ENCODE peak calls at places on chromosomes 7 and 10, in six cellular contexts. One of them, this sample, is unnamed.
A peak's percentile ranks its signal among the peaks of the same experiment; 100 is the strongest.

GRCh38 chr10:63825111-63825510 is 303.9 kb downstream of the REEP3 start:
- DNase-seq in RWPE1: no peak
- DNase-seq in ovary: no peak
- DNase-seq in heart left ventricle: no peak
- DNase-seq in body of pancreas: no peak
- DNase-seq in CD8-positive, alpha-beta T cell: no peak
- DNase-seq in this sample: no peak

GRCh38 chr7:43586251-43586900 is 3.5 kb downstream of the STK17A start:
- DNase-seq in heart left ventricle: no peak
- DNase-seq in CD8-positive, alpha-beta T cell: no peak
- DNase-seq in ovary: no peak
- DNase-seq in RWPE1: peak; percentile 79
- DNase-seq in body of pancreas: no peak
- DNase-seq in this sample: no peak

GRCh38 chr7:37141742-37142141 is 306.9 kb downstream of the ELMO1 start:
- DNase-seq in heart left ventricle: no peak
- DNase-seq in body of pancreas: no peak
- DNase-seq in ovary: no peak
- DNase-seq in CD8-positive, alpha-beta T cell: no peak
- DNase-seq in RWPE1: no peak
- DNase-seq in this sample: no peak

GRCh38 chr10:132515811-132516726 is 21.5 kb upstream of the INPP5A start:
- DNase-seq in heart left ventricle: peak; percentile 69
- DNase-seq in RWPE1: no peak
- DNase-seq in ovary: peak; percentile 60
- DNase-seq in body of pancreas: peak; percentile 17
- DNase-seq in CD8-positive, alpha-beta T cell: no peak
- DNase-seq in this sample: no peak

GRCh38 chr10:123559823-123560092 is 106.4 kb upstream of the GPR26 start:
- DNase-seq in body of pancreas: no peak
- DNase-seq in ovary: no peak
- DNase-seq in heart left ventricle: no peak
- DNase-seq in CD8-positive, alpha-beta T cell: no peak
- DNase-seq in RWPE1: no peak
- DNase-seq in this sample: no peak

GRCh38 chr10:43885252-43885651 is 236.6 kb upstream of the ZNF32 start:
- DNase-seq in CD8-positive, alpha-beta T cell: no peak
- DNase-seq in heart left ventricle: no peak
- DNase-seq in ovary: no peak
- DNase-seq in RWPE1: no peak
- DNase-seq in body of pancreas: no peak
- DNase-seq in this sample: no peak

GRCh38 chr7:43303740-43304241 is 191.3 kb downstream of the HECW1 start:
- DNase-seq in ovary: no peak
- DNase-seq in RWPE1: no peak
- DNase-seq in body of pancreas: no peak
- DNase-seq in heart left ventricle: no peak
- DNase-seq in CD8-positive, alpha-beta T cell: no peak
- DNase-seq in this sample: no peak

GRCh38 chr7:108049962-108050361 is 47.0 kb upstream of the LAMB1 start:
- DNase-seq in body of pancreas: no peak
- DNase-seq in RWPE1: no peak
- DNase-seq in heart left ventricle: no peak
- DNase-seq in ovary: no peak
- DNase-seq in CD8-positive, alpha-beta T cell: no peak
- DNase-seq in this sample: no peak

GRCh38 chr7:35252584-35252983 is 1.3 kb downstream of the TBX20 start:
- DNase-seq in body of pancreas: no peak
- DNase-seq in CD8-positive, alpha-beta T cell: no peak
- DNase-seq in heart left ventricle: no peak
- DNase-seq in ovary: no peak
- DNase-seq in RWPE1: no peak
- DNase-seq in this sample: no peak

GRCh38 chr10:120052964-120053363 is 160.4 kb downstream of the SEC23IP start:
- DNase-seq in RWPE1: no peak
- DNase-seq in body of pancreas: no peak
- DNase-seq in heart left ventricle: no peak
- DNase-seq in CD8-positive, alpha-beta T cell: no peak
- DNase-seq in ovary: no peak
- DNase-seq in this sample: no peak

GRCh38 chr10:31612082-31612481 is 293.1 kb downstream of the ZEB1 start:
- DNase-seq in RWPE1: no peak
- DNase-seq in body of pancreas: no peak
- DNase-seq in ovary: no peak
- DNase-seq in CD8-positive, alpha-beta T cell: no peak
- DNase-seq in heart left ventricle: no peak
- DNase-seq in this sample: no peak

GRCh38 chr10:114491419-114491818 is 87.1 kb upstream of the AFAP1L2 start:
- DNase-seq in ovary: no peak
- DNase-seq in CD8-positive, alpha-beta T cell: no peak
- DNase-seq in heart left ventricle: no peak
- DNase-seq in body of pancreas: no peak
- DNase-seq in RWPE1: no peak
- DNase-seq in this sample: peak; percentile 46

GRCh38 chr7:135098391-135098790 is 49.5 kb upstream of the TMEM140 start:
- DNase-seq in CD8-positive, alpha-beta T cell: no peak
- DNase-seq in ovary: no peak
- DNase-seq in RWPE1: no peak
- DNase-seq in body of pancreas: no peak
- DNase-seq in heart left ventricle: no peak
- DNase-seq in this sample: no peak

GRCh38 chr10:77417806-77418205 is 219.8 kb downstream of the KCNMA1 start:
- DNase-seq in body of pancreas: no peak
- DNase-seq in ovary: no peak
- DNase-seq in RWPE1: no peak
- DNase-seq in CD8-positive, alpha-beta T cell: no peak
- DNase-seq in heart left ventricle: no peak
- DNase-seq in this sample: no peak

GRCh38 chr7:54705436-54705835 is 53.6 kb downstream of the SEC61G start:
- DNase-seq in ovary: no peak
- DNase-seq in heart left ventricle: no peak
- DNase-seq in RWPE1: peak; percentile 86
- DNase-seq in body of pancreas: no peak
- DNase-seq in CD8-positive, alpha-beta T cell: no peak
- DNase-seq in this sample: no peak

GRCh38 chr7:109259151-109259550 is 689.5 kb downstream of the DNAJB9 start:
- DNase-seq in ovary: no peak
- DNase-seq in RWPE1: no peak
- DNase-seq in heart left ventricle: no peak
- DNase-seq in CD8-positive, alpha-beta T cell: no peak
- DNase-seq in body of pancreas: no peak
- DNase-seq in this sample: no peak

DNA sequence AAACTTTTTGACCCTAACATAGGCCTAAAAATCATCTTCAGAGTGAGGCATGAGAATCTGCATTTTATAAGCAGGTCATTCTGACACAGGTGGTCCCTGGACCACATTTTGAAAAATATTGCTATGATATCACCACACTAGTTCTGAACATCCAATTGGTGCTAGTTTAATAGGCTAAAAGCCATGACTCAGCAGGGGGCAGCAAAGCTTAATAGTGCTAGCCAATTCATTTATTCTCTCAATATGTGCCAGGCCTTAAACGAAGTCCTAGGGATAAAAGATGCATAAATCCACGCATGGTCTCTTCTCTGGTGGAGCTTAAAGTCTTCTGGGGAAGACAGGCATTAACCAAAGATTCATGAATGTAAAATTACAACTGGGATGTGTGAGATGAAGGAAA is 10.2 kb upstream of the SLC25A28 start:
- DNase-seq in heart left ventricle: no peak
- DNase-seq in body of pancreas: peak; percentile 71
- DNase-seq in ovary: no peak
- DNase-seq in CD8-positive, alpha-beta T cell: no peak
- DNase-seq in RWPE1: peak; percentile 45
- DNase-seq in this sample: no peak
- TF ChIP-seq CTCF in heart left ventricle: peak; percentile 22
- TF ChIP-seq CTCF in body of pancreas: peak; percentile 63
- TF ChIP-seq CTCF in ovary: no peak
- TF ChIP-seq CTCF in CD8-positive, alpha-beta T cell: no peak
- TF ChIP-seq CTCF in RWPE1: peak; percentile 58
- TF ChIP-seq CTCF in this sample: peak; percentile 8

GRCh38 chr10:110500515-110500905 is 2.8 kb downstream of the DUSP5 start:
- DNase-seq in RWPE1: peak; percentile 79
- DNase-seq in heart left ventricle: no peak
- DNase-seq in ovary: no peak
- DNase-seq in CD8-positive, alpha-beta T cell: no peak
- DNase-seq in body of pancreas: no peak
- DNase-seq in this sample: no peak

GRCh38 chr10:110503528-110504110 is 5.9 kb downstream of the DUSP5 start:
- DNase-seq in ovary: no peak
- DNase-seq in heart left ventricle: no peak
- DNase-seq in RWPE1: no peak
- DNase-seq in CD8-positive, alpha-beta T cell: no peak
- DNase-seq in body of pancreas: no peak
- DNase-seq in this sample: no peak

GRCh38 chr10:110502851-110503301 is 5.2 kb downstream of the DUSP5 start:
- DNase-seq in ovary: no peak
- DNase-seq in CD8-positive, alpha-beta T cell: no peak
- DNase-seq in body of pancreas: no peak
- DNase-seq in RWPE1: no peak
- DNase-seq in heart left ventricle: no peak
- DNase-seq in this sample: no peak

GRCh38 chr10:110501142-110501937 is 3.6 kb downstream of the DUSP5 start:
- DNase-seq in heart left ventricle: peak; percentile 90
- DNase-seq in body of pancreas: peak; percentile 74
- DNase-seq in CD8-positive, alpha-beta T cell: no peak
- DNase-seq in RWPE1: peak; percentile 91
- DNase-seq in ovary: peak; percentile 83
- DNase-seq in this sample: peak; percentile 87

DNA sequence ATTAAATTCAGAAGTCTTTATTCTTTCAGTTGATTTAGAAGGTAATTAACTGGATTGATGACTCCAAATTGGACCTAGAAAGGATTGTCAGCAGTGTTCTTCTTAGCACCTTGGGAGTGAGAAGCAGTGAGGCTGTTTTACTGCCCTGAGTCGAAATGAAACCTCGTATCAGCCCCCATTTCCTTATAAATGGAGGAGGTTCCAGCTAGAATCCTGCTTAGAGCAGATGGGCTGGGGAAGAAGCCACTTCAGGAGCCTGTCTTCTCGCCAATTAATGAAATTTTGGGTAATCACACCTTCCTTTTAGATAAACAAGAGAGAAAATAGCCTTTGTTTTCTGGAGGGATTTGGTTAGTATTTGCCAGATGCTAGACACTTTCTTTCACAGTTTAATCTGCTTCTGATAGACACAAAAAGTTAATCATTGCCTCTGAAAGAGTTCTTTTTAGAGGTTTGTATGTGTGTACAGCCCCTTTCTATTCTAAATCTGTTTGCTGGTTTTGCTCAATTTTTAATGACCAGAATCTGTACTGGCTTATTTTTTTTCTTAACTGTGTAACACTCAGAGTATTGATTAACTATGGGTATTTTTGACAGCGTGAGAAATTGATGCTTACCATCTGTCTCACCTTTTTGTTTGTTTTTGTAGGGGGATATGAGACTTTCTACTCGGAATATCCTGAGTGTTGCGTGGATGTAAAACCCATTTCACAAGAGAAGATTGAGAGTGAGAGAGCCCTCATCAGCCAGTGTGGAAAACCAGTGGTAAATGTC is 4.6 kb downstream of the DUSP5 start:
- DNase-seq in RWPE1: no peak
- DNase-seq in body of pancreas: no peak
- DNase-seq in CD8-positive, alpha-beta T cell: no peak
- DNase-seq in heart left ventricle: no peak
- DNase-seq in ovary: no peak
- DNase-seq in this sample: no peak
- H3K27ac ChIP-seq in RWPE1: peak overlapping the region; percentile 65
- H3K27ac ChIP-seq in body of pancreas: no peak overlapping the region
- H3K27ac ChIP-seq in CD8-positive, alpha-beta T cell: no peak overlapping the region
- H3K27ac ChIP-seq in heart left ventricle: peak overlapping the region; percentile 94
- H3K27ac ChIP-seq in ovary: no peak overlapping the region
- H3K27ac ChIP-seq in this sample: no peak overlapping the region

GRCh38 chr10:101140950-101141621 is 10.0 kb downstream of the TLX1 start:
- DNase-seq in RWPE1: no peak
- DNase-seq in heart left ventricle: no peak
- DNase-seq in CD8-positive, alpha-beta T cell: no peak
- DNase-seq in body of pancreas: no peak
- DNase-seq in ovary: no peak
- DNase-seq in this sample: no peak

GRCh38 chr10:101138788-101139420 is 7.8 kb downstream of the TLX1 start:
- DNase-seq in CD8-positive, alpha-beta T cell: no peak
- DNase-seq in body of pancreas: no peak
- DNase-seq in ovary: no peak
- DNase-seq in RWPE1: no peak
- DNase-seq in heart left ventricle: no peak
- DNase-seq in this sample: no peak

GRCh38 chr10:101137271-101137670 is 6.2 kb downstream of the TLX1 start:
- DNase-seq in ovary: no peak
- DNase-seq in body of pancreas: no peak
- DNase-seq in CD8-positive, alpha-beta T cell: no peak
- DNase-seq in RWPE1: no peak
- DNase-seq in heart left ventricle: no peak
- DNase-seq in this sample: no peak

GRCh38 chr10:101140084-101140949 is 9.2 kb downstream of the TLX1 start:
- DNase-seq in RWPE1: no peak
- DNase-seq in ovary: no peak
- DNase-seq in heart left ventricle: no peak
- DNase-seq in CD8-positive, alpha-beta T cell: no peak
- DNase-seq in body of pancreas: no peak
- DNase-seq in this sample: no peak

GRCh38 chr10:101139421-101139911 is 8.4 kb downstream of the TLX1 start:
- DNase-seq in body of pancreas: no peak
- DNase-seq in RWPE1: no peak
- DNase-seq in ovary: no peak
- DNase-seq in heart left ventricle: no peak
- DNase-seq in CD8-positive, alpha-beta T cell: no peak
- DNase-seq in this sample: no peak
- TF ChIP-seq CTCF in body of pancreas: no peak
- TF ChIP-seq CTCF in RWPE1: no peak
- TF ChIP-seq CTCF in ovary: no peak
- TF ChIP-seq CTCF in heart left ventricle: no peak
- TF ChIP-seq CTCF in CD8-positive, alpha-beta T cell: no peak
- TF ChIP-seq CTCF in this sample: no peak

DNA sequence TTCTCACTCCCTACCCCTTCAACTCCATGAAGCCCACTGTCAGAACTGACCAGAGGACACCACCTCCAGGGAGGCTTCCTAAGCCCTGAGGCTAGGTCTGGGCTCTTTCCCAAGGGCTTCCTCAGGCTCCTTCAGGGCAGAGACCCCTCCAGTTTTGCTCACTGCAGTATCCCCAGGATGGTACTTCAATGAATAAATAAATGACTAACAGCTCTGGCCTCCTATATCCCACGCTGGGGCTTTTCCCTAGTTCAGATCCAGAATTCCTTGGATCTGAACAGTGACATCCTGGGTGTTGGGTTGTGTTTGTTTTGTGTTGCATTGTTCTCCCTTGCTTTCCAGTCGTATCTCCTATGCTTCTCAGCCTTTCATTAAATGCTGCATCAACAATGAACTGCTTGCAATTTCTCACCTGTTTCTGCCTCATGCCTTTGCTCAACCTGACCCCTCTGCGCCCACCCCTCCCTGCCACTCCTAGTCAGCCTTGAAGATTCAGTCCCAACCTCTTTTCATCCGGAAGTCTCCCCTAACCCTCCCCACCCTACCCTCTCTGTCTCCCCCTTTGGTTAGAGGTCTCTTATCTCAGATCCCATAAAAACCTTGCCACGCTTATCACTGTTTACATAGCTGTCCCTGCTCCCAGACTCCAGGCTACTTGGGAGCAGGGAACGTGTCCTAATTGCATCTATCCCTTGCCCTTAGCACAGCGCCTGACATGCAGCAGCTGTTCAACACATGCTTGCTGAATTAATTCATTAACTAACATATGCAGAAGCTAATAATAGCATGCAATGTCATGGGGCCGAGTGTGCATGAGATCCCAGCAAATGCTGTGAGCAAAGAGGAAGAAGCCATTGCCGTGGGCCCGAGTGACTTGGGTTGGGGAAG is 41.7 kb downstream of the PPP1R3C start:
- DNase-seq in heart left ventricle: no peak
- DNase-seq in CD8-positive, alpha-beta T cell: no peak
- DNase-seq in ovary: peak; percentile 66
- DNase-seq in body of pancreas: peak; percentile 77
- DNase-seq in RWPE1: no peak
- DNase-seq in this sample: peak; percentile 73
- H3K27ac ChIP-seq in heart left ventricle: peak overlapping the region; percentile 87
- H3K27ac ChIP-seq in CD8-positive, alpha-beta T cell: no peak overlapping the region
- H3K27ac ChIP-seq in ovary: peak overlapping the region; percentile 84
- H3K27ac ChIP-seq in body of pancreas: peak overlapping the region; percentile 76
- H3K27ac ChIP-seq in RWPE1: peak overlapping the region; percentile 82
- H3K27ac ChIP-seq in this sample: peak overlapping the region; percentile 95